ENCODE peak calls at places on chromosome 15, in eight cellular contexts. K, E, N, A, W, Z, G and M are unnamed samples.

GRCh38 chr15:66993874-66994696 is 71.3 kb upstream of the SMAD3 start:
- DNase-seq in K (no peak), E (no peak), N (no peak), A (no peak), W (no peak), Z (no peak), G (no peak), M (no peak)

GRCh38 chr15:66651913-66652642 is 50.0 kb upstream of the SMAD6 start:
- DNase-seq in K (no peak), E (no peak), N (no peak), A (peak), W (no peak), Z (no peak), G (no peak), M (no peak)

GRCh38 chr15:79212589-79213139 is 69.9 kb upstream of the ANKRD34C start:
- DNase-seq in K (no peak), E (no peak), N (no peak), A (no peak), W (peak), Z (no peak), G (no peak), M (no peak)

GRCh38 chr15:59687831-59688230 is 1.3 kb downstream of the BNIP2 start:
- DNase-seq in K (peak), E (peak), N (peak), A (no peak), W (no peak), Z (no peak), G (peak), M (no peak)

GRCh38 chr15:29066310-29066709 is 180.5 kb downstream of the APBA2 start:
- DNase-seq in K (no peak), E (peak), N (no peak), A (no peak), W (no peak), Z (no peak), G (no peak), M (no peak)

GRCh38 chr15:68187559-68187958 is 17.6 kb downstream of the CALML4 start:
- DNase-seq in K (peak), E (no peak), N (no peak), A (no peak), W (no peak), Z (peak), G (no peak), M (no peak)

GRCh38 chr15:39260791-39261190 is 320.1 kb upstream of the THBS1 start:
- DNase-seq in K (no peak), E (no peak), N (no peak), A (no peak), W (no peak), Z (no peak), G (no peak), M (no peak)

GRCh38 chr15:82647835-82648256 is 683 bp upstream of the CPEB1 start:
- DNase-seq in K (no peak), E (no peak), N (peak), A (no peak), W (peak), Z (no peak), G (peak), M (no peak)

GRCh38 chr15:77497108-77497737 is 76.5 kb downstream of the HMG20A start:
- DNase-seq in K (no peak), E (no peak), N (no peak), A (no peak), W (peak), Z (peak), G (no peak), M (peak)

GRCh38 chr15:72339777-72340177 is 19.8 kb upstream of the CELF6 start:
- DNase-seq in K (peak), E (peak), N (no peak), A (no peak), W (no peak), Z (no peak), G (no peak), M (peak)

GRCh38 chr15:32131803-32132202 is 101.5 kb downstream of the CHRNA7 start:
- DNase-seq in K (no peak), E (no peak), N (no peak), A (no peak), W (no peak), Z (no peak), G (no peak), M (no peak)

GRCh38 chr15:81377871-81378270 is 3.9 kb upstream of the TMC3 start:
- DNase-seq in K (no peak), E (no peak), N (no peak), A (no peak), W (no peak), Z (no peak), G (no peak), M (no peak)

GRCh38 chr15:52233405-52233804 is 42.2 kb upstream of the GNB5 start:
- DNase-seq in K (no peak), E (peak), N (no peak), A (no peak), W (no peak), Z (no peak), G (peak), M (no peak)

GRCh38 chr15:52163321-52164190 is 27.6 kb downstream of the GNB5 start:
- DNase-seq in K (no peak), E (no peak), N (peak), A (no peak), W (peak), Z (no peak), G (peak), M (no peak)

GRCh38 chr15:50786871-50787270 is 21.4 kb upstream of the SPPL2A start:
- DNase-seq in K (no peak), E (no peak), N (no peak), A (no peak), W (no peak), Z (no peak), G (no peak), M (no peak)

GRCh38 chr15:95872366-95872771 is 458.1 kb upstream of the NR2F2 start:
- DNase-seq in K (peak), E (no peak), N (no peak), A (no peak), W (no peak), Z (no peak), G (no peak), M (no peak)

GRCh38 chr15:25182736-25183445 is 228.1 kb downstream of the SNRPN start:
- DNase-seq in K (no peak), E (no peak), N (no peak), A (no peak), W (peak), Z (no peak), G (no peak), M (no peak)

GRCh38 chr15:77001966-77002365 is 7.0 kb downstream of the PSTPIP1 start:
- DNase-seq in K (no peak), E (no peak), N (no peak), A (no peak), W (no peak), Z (no peak), G (no peak), M (no peak)

GRCh38 chr15:56763496-56763895 is 30.2 kb upstream of the ZNF280D start:
- DNase-seq in K (peak), E (no peak), N (no peak), A (no peak), W (no peak), Z (no peak), G (no peak), M (no peak)

GRCh38 chr15:55659481-55659880 is 71.3 kb upstream of the PYGO1 start:
- DNase-seq in K (no peak), E (no peak), N (no peak), A (no peak), W (no peak), Z (no peak), G (no peak), M (no peak)

GRCh38 chr15:29470794-29471193 is 201.2 kb upstream of the NSMCE3 start:
- DNase-seq in K (no peak), E (no peak), N (no peak), A (no peak), W (no peak), Z (no peak), G (no peak), M (no peak)

GRCh38 chr15:97976766-97977503 is 16.4 kb downstream of the ARRDC4 start:
- DNase-seq in K (no peak), E (no peak), N (no peak), A (no peak), W (no peak), Z (no peak), G (no peak), M (no peak)

GRCh38 chr15:99682455-99682854 is 50.8 kb downstream of the LYSMD4 start:
- DNase-seq in K (peak), E (no peak), N (no peak), A (no peak), W (no peak), Z (no peak), G (no peak), M (no peak)

GRCh38 chr15:91824256-91824655 is 29.3 kb upstream of the SLCO3A1 start:
- DNase-seq in K (no peak), E (no peak), N (no peak), A (no peak), W (no peak), Z (no peak), G (no peak), M (no peak)

GRCh38 chr15:41827290-41827879 is 507 bp upstream of the JMJD7 start:
- DNase-seq in K (no peak), E (no peak), N (peak), A (no peak), W (peak), Z (no peak), G (peak), M (no peak)

GRCh38 chr15:70154440-70155347 is 57.0 kb upstream of the TLE3 start:
- DNase-seq in K (peak), E (no peak), N (no peak), A (no peak), W (peak), Z (no peak), G (no peak), M (no peak)